ENCODE peak calls at places on chromosomes 1 and 21, in five cellular contexts. A, R, V, I and Y are unnamed samples.

GRCh38 chr1:193434319-193434718 is 247.9 kb upstream of the B3GALT2 start:
- DNase-seq in I (no peak), V (no peak), A (no peak), R (peak), Y (no peak)

GRCh38 chr1:192669174-192669573 is 33.2 kb downstream of the RGS13 start:
- DNase-seq in R (no peak), I (no peak), V (no peak), A (no peak), Y (no peak)

GRCh38 chr1:1683104-1683905 is 9.3 kb downstream of the SLC35E2B start:
- DNase-seq in I (no peak), R (no peak), V (no peak), A (no peak), Y (no peak)

GRCh38 chr1:171457412-171457811 is 27.9 kb upstream of the PRRC2C start:
- DNase-seq in I (no peak), A (no peak), R (peak), V (no peak), Y (no peak)

GRCh38 chr1:222622765-222623164 is 4.9 kb downstream of the MIA3 start:
- DNase-seq in I (no peak), A (no peak), V (no peak), R (no peak), Y (no peak)

GRCh38 chr1:23558140-23558871 is 995 bp downstream of the ID3 start:
- DNase-seq in R (peak), I (peak), V (no peak), A (peak), Y (peak)

GRCh38 chr1:198549863-198550262 is 9.4 kb upstream of the ATP6V1G3 start:
- DNase-seq in I (no peak), R (no peak), V (peak), A (no peak), Y (no peak)

GRCh38 chr1:96464991-96465875 is 256.4 kb upstream of the PTBP2 start:
- DNase-seq in R (peak), I (no peak), A (no peak), V (no peak), Y (no peak)

GRCh38 chr1:7040969-7041368 is 255.7 kb downstream of the CAMTA1 start:
- DNase-seq in A (no peak), R (no peak), I (no peak), V (no peak), Y (no peak)

GRCh38 chr1:39818482-39818881 is 29.8 kb upstream of the BMP8B start:
- DNase-seq in V (no peak), I (no peak), R (no peak), A (no peak), Y (no peak)

GRCh38 chr21:43861716-43862115 is 3.3 kb upstream of the AGPAT3 start:
- DNase-seq in I (no peak), A (no peak), R (no peak), V (no peak), Y (no peak)

GRCh38 chr1:15714438-15715136 is 21.5 kb upstream of the SLC25A34 start:
- DNase-seq in I (no peak), A (no peak), V (no peak), R (peak), Y (no peak)

GRCh38 chr1:9332513-9333143 is 39.9 kb downstream of the SPSB1 start:
- DNase-seq in A (no peak), R (no peak), I (no peak), V (no peak), Y (no peak)

GRCh38 chr1:153655333-153655732 is 3.2 kb upstream of the SNAPIN start:
- DNase-seq in R (no peak), I (no peak), V (no peak), A (no peak), Y (no peak)

GRCh38 chr1:221335161-221336101 is 406.5 kb downstream of the DUSP10 start:
- DNase-seq in V (no peak), R (peak), A (no peak), I (no peak), Y (no peak)

GRCh38 chr1:170545476-170545875 is 13.5 kb downstream of the GORAB start:
- DNase-seq in V (no peak), I (no peak), R (peak), A (no peak), Y (no peak)

GRCh38 chr1:112513112-112513870 is 4.5 kb downstream of the WNT2B start:
- DNase-seq in I (no peak), V (no peak), R (peak), A (no peak), Y (no peak)

GRCh38 chr1:226220473-226221189 is 2.8 kb upstream of the MIXL1 start:
- DNase-seq in I (no peak), V (no peak), A (no peak), R (no peak), Y (no peak)

GRCh38 chr21:42340187-42340586 is 10.6 kb downstream of the TFF2 start:
- DNase-seq in R (no peak), V (no peak), A (no peak), I (no peak), Y (no peak)

GRCh38 chr1:180382326-180383115 is 119.9 kb downstream of the ACBD6 start:
- DNase-seq in R (peak), A (no peak), I (no peak), V (no peak), Y (no peak)

GRCh38 chr1:22729921-22730320 is 19.3 kb downstream of the EPHB2 start:
- DNase-seq in A (no peak), V (no peak), I (no peak), R (no peak), Y (no peak)

GRCh38 chr1:154206212-154206611 is at the start of gene CFAP141:
- DNase-seq in I (peak), V (no peak), R (peak), A (no peak), Y (no peak)

GRCh38 chr1:9181990-9182783 is 52.4 kb upstream of the H6PD start:
- DNase-seq in R (no peak), I (no peak), A (no peak), V (no peak), Y (peak)

GRCh38 chr1:25642710-25643109 is 26.1 kb downstream of the MAN1C1 start:
- DNase-seq in I (no peak), R (peak), A (peak), V (peak), Y (no peak)

GRCh38 chr1:3068400-3069361 is at the start of gene PRDM16:
- DNase-seq in I (no peak), A (peak), R (peak), V (no peak), Y (peak)

GRCh38 chr1:5640845-5641244 is 351.4 kb downstream of the NPHP4 start:
- DNase-seq in V (no peak), R (no peak), A (no peak), I (peak), Y (no peak)

GRCh38 chr1:10429868-10430215 is 391 bp upstream of the CENPS start:
- DNase-seq in A (no peak), R (peak), I (peak), V (no peak), Y (no peak)

GRCh38 chr1:1839311-1839965 is 51.4 kb downstream of the GNB1 start:
- DNase-seq in R (no peak), I (no peak), A (no peak), V (no peak), Y (no peak)

GRCh38 chr1:232306269-232306911 is 323.5 kb downstream of the SIPA1L2 start:
- DNase-seq in V (no peak), R (no peak), A (peak), I (no peak), Y (no peak)

GRCh38 chr1:35345439-35345981 is 77.0 kb downstream of the ZMYM4 start:
- DNase-seq in R (peak), I (no peak), V (no peak), A (no peak), Y (peak)
- TF ChIP-seq BHLHE40 in R (no peak), I (no peak), V (no peak), A (no peak), Y (no peak)

GRCh38 chr1:20885121-20885520 is 98.0 kb upstream of the HP1BP3 start:
- DNase-seq in I (no peak), V (no peak), R (peak), A (no peak), Y (no peak)
- TF ChIP-seq BHLHE40 in I (no peak), V (no peak), R (no peak), A (no peak), Y (no peak)

GRCh38 chr1:86788300-86789206 is 84.2 kb downstream of the SH3GLB1 start:
- DNase-seq in A (no peak), R (peak), I (peak), V (no peak), Y (no peak)
- TF ChIP-seq BHLHE40 in A (no peak), R (no peak), I (no peak), V (no peak), Y (no peak)

GRCh38 chr1:119510046-119510445 is 3.0 kb downstream of the HSD3B1 start:
- DNase-seq in R (no peak), I (no peak), V (no peak), A (no peak), Y (no peak)
- TF ChIP-seq BHLHE40 in R (no peak), I (no peak), V (no peak), A (no peak), Y (no peak)